ENCODE peak calls at places on chromosomes 7 and 10, in seven cellular contexts. A, V, G, P, K, Y and W are unnamed samples.

GRCh38 chr10:70558871-70559810 is 43.4 kb downstream of the PRF1 start:
- DNase-seq in A (no peak), V (peak), G (no peak), P (peak), K (peak), Y (peak), W (no peak)

GRCh38 chr10:24008164-24009066 is 200.5 kb upstream of the KIAA1217 start:
- DNase-seq in A (no peak), V (peak), G (no peak), P (no peak), K (no peak), Y (no peak), W (no peak)

GRCh38 chr10:14093735-14094484 is 236.8 kb downstream of the FRMD4A start:
- DNase-seq in A (no peak), V (peak), G (peak), P (peak), K (peak), Y (no peak), W (no peak)

GRCh38 chr10:75137533-75138438 is 26.3 kb downstream of the SAMD8 start:
- DNase-seq in A (no peak), V (no peak), G (no peak), P (peak), K (peak), Y (no peak), W (no peak)

GRCh38 chr10:116741391-116742351 is 695 bp downstream of the HSPA12A start:
- DNase-seq in A (no peak), V (peak), G (no peak), P (peak), K (peak), Y (no peak), W (no peak)

GRCh38 chr7:127332884-127333283 is 59.6 kb downstream of the ZNF800 start:
- DNase-seq in A (no peak), V (no peak), G (no peak), P (no peak), K (no peak), Y (no peak), W (no peak)

GRCh38 chr7:44636041-44636580 is 29.7 kb downstream of the OGDH start:
- DNase-seq in A (no peak), V (no peak), G (no peak), P (no peak), K (no peak), Y (no peak), W (no peak)

GRCh38 chr10:129768437-129769355 is 195.4 kb downstream of the EBF3 start:
- DNase-seq in A (no peak), V (peak), G (no peak), P (no peak), K (no peak), Y (no peak), W (no peak)

GRCh38 chr10:78784454-78785414 is 284.0 kb upstream of the ZMIZ1 start:
- DNase-seq in A (no peak), V (no peak), G (no peak), P (no peak), K (no peak), Y (no peak), W (no peak)

GRCh38 chr7:139648941-139649425 is 125.5 kb downstream of the CLEC2L start:
- DNase-seq in A (peak), V (no peak), G (no peak), P (no peak), K (no peak), Y (no peak), W (no peak)

GRCh38 chr7:156764016-156764669 is 123.6 kb downstream of the RNF32 start:
- DNase-seq in A (no peak), V (peak), G (peak), P (peak), K (peak), Y (no peak), W (no peak)

GRCh38 chr7:25260862-25261454 is 32.7 kb upstream of the NPVF start:
- DNase-seq in A (peak), V (no peak), G (no peak), P (peak), K (no peak), Y (no peak), W (no peak)

GRCh38 chr7:131606346-131607290 is 50.2 kb upstream of the PODXL start:
- DNase-seq in A (no peak), V (peak), G (no peak), P (no peak), K (no peak), Y (no peak), W (no peak)

GRCh38 chr7:100951172-100951571 is 1.8 kb downstream of the MUC3A start:
- DNase-seq in A (no peak), V (peak), G (no peak), P (peak), K (no peak), Y (no peak), W (no peak)

GRCh38 chr7:42932861-42933591 is 850 bp downstream of the MRPL32 start:
- DNase-seq in A (no peak), V (peak), G (no peak), P (peak), K (peak), Y (no peak), W (no peak)

GRCh38 chr10:35795131-35795819 is 153.2 kb upstream of the FZD8 start:
- DNase-seq in A (no peak), V (no peak), G (no peak), P (no peak), K (no peak), Y (no peak), W (no peak)

GRCh38 chr10:78333362-78334143 is 299.9 kb downstream of the RPS24 start:
- DNase-seq in A (no peak), V (no peak), G (no peak), P (no peak), K (no peak), Y (no peak), W (no peak)

GRCh38 chr10:72953687-72954086 is 919 bp downstream of the PLA2G12B start:
- DNase-seq in A (no peak), V (peak), G (no peak), P (peak), K (no peak), Y (no peak), W (no peak)

GRCh38 chr7:141389423-141389822 is 161.8 kb upstream of the AGK start:
- DNase-seq in A (no peak), V (no peak), G (no peak), P (no peak), K (no peak), Y (no peak), W (no peak)

GRCh38 chr7:1939434-1940401 is 269.6 kb downstream of the ELFN1 start:
- DNase-seq in A (no peak), V (no peak), G (no peak), P (no peak), K (no peak), Y (no peak), W (peak)

GRCh38 chr7:98357751-98358161 is 43.1 kb downstream of the BAIAP2L1 start:
- DNase-seq in A (no peak), V (no peak), G (no peak), P (no peak), K (peak), Y (no peak), W (no peak)

GRCh38 chr10:125742465-125742864 is 23.0 kb downstream of the EDRF1 start:
- DNase-seq in A (no peak), V (peak), G (no peak), P (no peak), K (peak), Y (no peak), W (no peak)

GRCh38 chr10:73840056-73840402 is 28.6 kb upstream of the NDST2 start:
- DNase-seq in A (no peak), V (no peak), G (no peak), P (no peak), K (no peak), Y (no peak), W (no peak)

GRCh38 chr7:45085619-45086200 is 3.1 kb downstream of the NACAD start:
- DNase-seq in A (no peak), V (no peak), G (no peak), P (no peak), K (no peak), Y (no peak), W (no peak)

GRCh38 chr10:127942811-127943210 is 35.9 kb downstream of the PTPRE start:
- DNase-seq in A (no peak), V (no peak), G (no peak), P (no peak), K (no peak), Y (no peak), W (no peak)

GRCh38 chr7:9231683-9232082 is 798.3 kb downstream of the NXPH1 start:
- DNase-seq in A (no peak), V (peak), G (no peak), P (no peak), K (no peak), Y (no peak), W (peak)

GRCh38 chr7:45580053-45580872 is 6.1 kb downstream of the ADCY1 start:
- DNase-seq in A (no peak), V (peak), G (no peak), P (peak), K (peak), Y (no peak), W (no peak)

GRCh38 chr7:24864214-24864817 is 107.1 kb upstream of the GSDME start:
- DNase-seq in A (no peak), V (no peak), G (no peak), P (no peak), K (no peak), Y (no peak), W (no peak)

GRCh38 chr7:135275971-135276580 is 42.4 kb downstream of the STRA8 start:
- DNase-seq in A (no peak), V (no peak), G (no peak), P (no peak), K (no peak), Y (no peak), W (no peak)

GRCh38 chr7:65731562-65732035 is 141.3 kb upstream of the VKORC1L1 start:
- DNase-seq in A (no peak), V (peak), G (no peak), P (peak), K (peak), Y (no peak), W (no peak)

GRCh38 chr10:79336739-79337138 is 10.5 kb upstream of the PPIF start:
- DNase-seq in A (no peak), V (peak), G (no peak), P (no peak), K (no peak), Y (no peak), W (no peak)

GRCh38 chr7:50650057-50650664 is 85.0 kb upstream of the DDC start:
- DNase-seq in A (no peak), V (no peak), G (no peak), P (no peak), K (no peak), Y (no peak), W (no peak)

GRCh38 chr10:69635428-69636272 is 5.6 kb downstream of the FAM241B start:
- DNase-seq in A (no peak), V (no peak), G (no peak), P (no peak), K (no peak), Y (no peak), W (no peak)

GRCh38 chr7:101126651-101127459 is at the start of gene SERPINE1:
- DNase-seq in A (peak), V (peak), G (peak), P (peak), K (no peak), Y (no peak), W (no peak)

GRCh38 chr7:132183822-132184380 is 392.4 kb downstream of the PLXNA4 start:
- DNase-seq in A (no peak), V (peak), G (no peak), P (no peak), K (no peak), Y (no peak), W (no peak)

GRCh38 chr10:10508241-10508640 is 509.4 kb upstream of the CELF2 start:
- DNase-seq in A (no peak), V (no peak), G (no peak), P (no peak), K (no peak), Y (no peak), W (no peak)

GRCh38 chr7:15461576-15461975 is 100.2 kb downstream of the AGMO start:
- DNase-seq in A (no peak), V (no peak), G (peak), P (peak), K (peak), Y (no peak), W (no peak)

GRCh38 chr10:104323721-104324686 is 14.3 kb downstream of the ITPRIP start:
- DNase-seq in A (no peak), V (no peak), G (no peak), P (no peak), K (no peak), Y (no peak), W (no peak)

GRCh38 chr7:131145770-131146169 is 181.9 kb upstream of the MKLN1 start:
- DNase-seq in A (no peak), V (no peak), G (no peak), P (no peak), K (no peak), Y (no peak), W (no peak)

GRCh38 chr7:194996-195829 is 2.8 kb downstream of the FAM20C start:
- DNase-seq in A (no peak), V (no peak), G (no peak), P (peak), K (no peak), Y (no peak), W (no peak)